ENCODE peak calls at places on chromosomes 7 and 10, in four cellular contexts. N, P, Z and B are unnamed samples.

GRCh38 chr10:111113238-111113960 is 36.6 kb downstream of the ADRA2A start:
- DNase-seq in N (no peak), P (no peak), Z (no peak), B (no peak)

GRCh38 chr7:109901916-109902315 is 1189.0 kb upstream of the LRRN3 start:
- DNase-seq in N (peak; percentile 25), P (no peak), Z (no peak), B (no peak)

GRCh38 chr7:21370283-21370982 is 57.5 kb upstream of the SP4 start:
- DNase-seq in N (no peak), P (no peak), Z (no peak), B (no peak)

GRCh38 chr7:39428221-39428620 is 138.0 kb upstream of the YAE1 start:
- DNase-seq in N (peak; percentile 58), P (no peak), Z (no peak), B (no peak)

GRCh38 chr7:73871163-73872011 is 10.4 kb downstream of the TMEM270 start:
- DNase-seq in N (no peak), P (no peak), Z (no peak), B (no peak)

GRCh38 chr7:78073470-78074382 is 275.2 kb downstream of the PHTF2 start:
- DNase-seq in N (no peak), P (no peak), Z (no peak), B (no peak)

GRCh38 chr7:18896343-18896975 is 221.0 kb downstream of the TWIST1 start:
- DNase-seq in N (no peak), P (no peak), Z (no peak), B (no peak)

GRCh38 chr10:3271385-3272115 is 99.0 kb upstream of the PITRM1 start:
- DNase-seq in N (no peak), P (no peak), Z (no peak), B (no peak)

GRCh38 chr10:50563906-50564305 is 59.9 kb downstream of the SGMS1 start:
- DNase-seq in N (no peak), P (no peak), Z (peak; percentile 61), B (no peak)

GRCh38 chr10:124288928-124289921 is 129.5 kb downstream of the OAT start:
- DNase-seq in N (no peak), P (no peak), Z (peak; percentile 7), B (peak; percentile 49)

GRCh38 chr10:24307173-24307572 is 98.2 kb downstream of the KIAA1217 start:
- DNase-seq in N (no peak), P (no peak), Z (no peak), B (no peak)

GRCh38 chr7:42573904-42574692 is 337.1 kb upstream of the GLI3 start:
- DNase-seq in N (no peak), P (no peak), Z (no peak), B (no peak)

GRCh38 chr7:42572046-42572445 is 335.0 kb upstream of the GLI3 start:
- DNase-seq in N (no peak), P (no peak), Z (no peak), B (no peak)

GRCh38 chr7:42575161-42575560 is 336.7 kb downstream of the C7orf25 start:
- DNase-seq in N (no peak), P (no peak), Z (no peak), B (no peak)

GRCh38 chr7:42572561-42572960 is 335.6 kb upstream of the GLI3 start:
- DNase-seq in N (no peak), P (no peak), Z (no peak), B (no peak)

GRCh38 chr7:42574693-42575084 is 337.2 kb downstream of the C7orf25 start:
- DNase-seq in N (peak; percentile 20), P (no peak), Z (no peak), B (no peak)
- TF ChIP-seq CTCF in N (peak; percentile 32), P (no peak), Z (no peak), B (no peak)

DNA sequence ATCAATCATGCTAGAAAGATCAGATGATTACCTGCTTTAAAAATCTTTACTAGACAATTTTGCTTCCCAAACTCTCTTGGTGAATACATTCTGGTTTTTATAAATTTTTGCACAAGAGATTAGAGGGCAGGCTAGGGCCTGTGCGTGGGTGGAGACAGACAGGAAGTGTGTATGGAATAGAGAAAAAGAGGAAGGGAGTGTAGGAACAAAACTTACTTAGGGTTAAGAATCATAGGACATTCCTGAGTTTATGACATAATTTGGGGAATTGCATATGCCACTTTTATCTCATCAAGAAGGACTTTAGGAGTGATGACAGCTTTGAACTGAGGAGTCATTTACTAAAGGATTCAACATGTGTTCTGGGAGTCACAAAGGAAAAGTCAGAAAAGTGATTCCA is 31.3 kb downstream of the LAMB1 start:
- DNase-seq in N (peak; percentile 86), P (no peak), Z (no peak), B (no peak)
- TF ChIP-seq CTCF in N (no peak), P (no peak), Z (no peak), B (no peak)

DNA sequence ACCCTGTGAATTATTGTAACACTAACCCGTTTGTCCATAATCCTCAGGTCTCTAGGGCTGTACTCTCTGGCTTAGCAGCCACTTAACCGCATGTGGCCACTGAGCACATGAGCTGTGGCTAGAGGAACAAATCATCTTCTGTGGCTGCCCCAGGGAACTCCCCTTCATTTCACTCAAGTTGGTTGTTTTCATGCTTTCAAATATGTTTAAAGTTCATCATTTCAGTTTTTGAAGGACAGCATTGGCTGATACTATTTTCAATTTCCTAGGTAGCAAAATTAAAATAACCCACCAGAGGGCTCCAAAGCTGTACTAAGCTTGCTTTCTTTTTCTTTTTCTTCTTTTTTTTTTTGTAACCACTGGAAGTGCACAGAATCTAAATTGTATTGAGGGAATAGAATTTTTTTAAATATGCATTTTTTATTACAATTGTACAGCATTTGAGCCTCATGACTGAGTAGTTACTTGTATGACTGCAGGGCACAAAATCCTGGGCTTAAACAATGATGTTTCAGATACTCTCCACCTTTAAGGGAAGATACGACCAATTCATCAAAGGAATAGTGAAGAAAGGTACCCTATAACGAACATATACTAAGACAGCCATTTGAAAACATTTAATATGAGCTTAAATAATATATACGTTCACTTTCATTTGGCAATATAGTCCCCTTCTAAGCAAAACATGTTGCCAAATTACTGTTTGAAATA is 38.6 kb downstream of the MRC1 start:
- DNase-seq in N (peak; percentile 41), P (no peak), Z (no peak), B (no peak)
- TF ChIP-seq CTCF in N (peak; percentile 50), P (peak; percentile 38), Z (no peak), B (peak; percentile 70)

DNA sequence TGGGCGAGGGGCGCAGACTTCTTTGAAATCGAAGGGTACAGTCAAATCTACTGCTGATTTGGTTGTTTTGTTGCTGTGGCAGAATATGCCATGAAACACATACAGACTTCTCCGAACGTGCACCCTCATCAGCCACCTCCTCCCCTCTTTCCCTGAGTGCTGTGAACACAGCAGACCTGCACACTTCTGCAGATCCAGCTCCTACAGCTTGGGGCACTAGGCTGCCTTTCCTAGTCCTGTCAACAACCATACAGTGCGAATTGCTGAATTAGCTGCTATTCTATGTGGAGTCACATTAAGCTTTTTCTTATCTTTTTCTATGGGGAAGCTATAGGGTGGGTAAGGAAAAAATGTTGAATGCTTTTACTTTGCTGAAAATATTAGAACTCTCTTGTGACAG is 57.5 kb downstream of the COL17A1 start:
- DNase-seq in N (peak; percentile 49), P (no peak), Z (peak; percentile 52), B (no peak)
- TF ChIP-seq CTCF in N (peak; percentile 56), P (no peak), Z (no peak), B (no peak)

DNA sequence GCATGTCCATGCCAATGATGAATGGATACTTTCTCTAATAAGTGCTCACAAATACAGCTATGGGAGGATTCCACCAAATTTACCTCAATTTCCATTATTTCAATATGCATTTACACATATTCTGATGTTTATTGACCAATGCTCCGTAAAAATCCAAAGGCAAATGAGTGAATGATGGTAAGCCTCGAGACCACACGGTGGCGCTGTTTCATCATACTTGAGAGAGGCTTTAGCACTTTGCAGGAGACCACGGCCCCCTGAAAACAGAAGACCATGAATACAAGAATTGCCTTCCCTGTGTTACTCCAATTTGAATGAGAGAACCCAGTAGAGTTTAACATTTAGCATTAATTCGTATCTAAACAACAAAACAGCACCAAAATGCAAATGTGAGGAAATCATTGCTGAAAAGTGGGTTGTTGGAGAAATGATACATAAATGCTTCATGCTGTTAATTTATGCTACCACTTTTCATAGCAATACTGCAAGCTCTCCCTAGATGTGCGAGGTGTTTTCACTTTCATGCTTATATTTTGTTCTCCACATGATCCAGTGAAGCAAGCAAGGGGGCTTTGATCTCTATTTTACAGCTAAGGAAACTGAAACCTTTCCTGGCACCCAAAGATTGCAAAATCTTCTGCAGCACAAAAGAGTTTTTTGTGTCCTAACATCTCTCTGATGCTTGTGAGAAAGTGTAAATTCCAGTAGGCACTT is 35.4 kb downstream of the TRIL start:
- DNase-seq in N (peak; percentile 75), P (peak; percentile 49), Z (peak; percentile 76), B (no peak)
- TF ChIP-seq CTCF in N (peak; percentile 80), P (peak; percentile 91), Z (peak; percentile 86), B (peak; percentile 78)

DNA sequence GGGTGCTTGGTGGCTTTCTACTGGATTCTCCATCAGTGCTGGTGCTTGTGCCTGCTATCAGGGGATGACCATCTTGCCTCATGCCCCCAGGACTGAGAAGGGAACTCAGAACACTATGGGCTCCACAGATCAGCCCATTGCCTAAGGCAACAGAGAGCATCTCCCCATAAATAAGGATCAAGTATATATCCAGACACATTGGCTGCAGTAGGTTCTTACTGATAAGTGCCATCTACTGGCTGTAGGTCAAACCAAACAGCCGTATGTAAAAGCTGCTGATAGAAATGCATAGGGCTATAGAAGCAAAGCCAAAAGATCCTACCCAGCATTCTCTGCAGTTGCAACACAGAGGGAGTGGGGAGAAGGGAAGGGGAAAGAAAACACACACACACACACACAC is 153.7 kb downstream of the CDK14 start:
- DNase-seq in N (peak; percentile 36), P (no peak), Z (no peak), B (no peak)
- TF ChIP-seq CTCF in N (peak; percentile 4), P (no peak), Z (no peak), B (no peak)

DNA sequence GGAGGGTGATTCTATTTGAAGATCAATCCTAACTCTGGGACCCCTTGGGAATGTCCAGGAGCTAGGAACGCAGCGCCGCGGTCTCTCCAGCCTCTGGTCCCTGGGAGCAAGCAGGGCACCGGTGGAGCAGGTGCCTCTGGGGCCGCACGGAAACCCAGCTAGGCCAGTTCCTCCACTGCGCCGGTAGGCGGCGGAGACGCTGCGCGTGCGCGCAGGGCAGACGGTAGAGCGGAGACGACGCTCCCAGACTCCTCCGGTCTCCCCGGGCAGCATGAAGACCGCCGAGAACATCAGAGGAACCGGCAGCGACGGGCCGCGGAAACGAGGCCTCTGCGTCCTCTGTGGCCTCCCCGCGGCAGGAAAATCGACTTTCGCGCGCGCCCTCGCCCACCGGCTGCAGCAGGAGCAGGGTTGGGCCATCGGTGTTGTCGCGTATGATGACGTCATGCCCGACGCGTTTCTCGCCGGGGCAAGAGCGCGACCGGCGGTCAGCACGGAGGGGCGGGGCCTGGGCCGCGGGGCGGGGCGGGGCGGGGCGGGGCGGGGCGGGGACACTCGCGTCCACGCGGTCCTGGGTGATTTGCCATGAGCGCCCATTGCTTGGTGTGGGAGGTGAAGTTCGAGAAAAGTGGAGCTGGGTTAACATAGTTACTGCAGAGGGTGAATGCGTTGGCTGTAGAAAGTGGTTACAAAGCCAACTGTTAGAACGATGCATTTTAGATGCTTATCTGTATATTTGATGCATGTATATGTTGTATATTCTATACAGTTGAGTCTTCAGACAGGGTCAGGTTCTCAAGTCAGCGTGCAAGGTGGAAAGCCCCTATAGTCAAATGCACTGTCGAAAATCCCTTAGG is at the start of gene PSTK:
- DNase-seq in N (peak; percentile 91), P (peak; percentile 92), Z (peak; percentile 87), B (peak; percentile 92)
- TF ChIP-seq CTCF in N (peak; percentile 82), P (peak; percentile 95), Z (peak; percentile 77), B (peak; percentile 97)

DNA sequence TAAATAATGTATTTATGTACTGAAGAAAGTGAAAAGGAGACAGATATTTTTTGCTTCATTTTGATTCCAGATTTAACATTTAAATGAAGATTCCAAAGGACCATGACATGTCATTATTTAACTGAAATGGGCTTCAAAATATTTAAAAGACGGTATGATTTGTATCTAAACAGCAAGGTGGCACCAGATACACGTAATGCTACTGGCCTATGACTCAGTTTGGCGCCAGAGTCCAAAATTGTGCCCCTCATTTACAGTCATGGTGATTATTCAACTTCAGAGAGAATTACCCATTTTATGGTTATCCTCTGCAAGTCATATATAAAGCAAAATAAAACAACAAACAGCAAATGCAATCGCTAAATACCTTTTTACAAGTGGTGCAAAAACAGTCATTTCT is 94.5 kb downstream of the ETV1 start:
- DNase-seq in N (no peak), P (no peak), Z (no peak), B (no peak)
- TF ChIP-seq CTCF in N (no peak), P (no peak), Z (no peak), B (no peak)